ENCODE peak calls at places on chromosome 5, in five cellular contexts. X, P, H, J and A are unnamed samples.

GRCh38 chr5:93519737-93520136 is 61.3 kb downstream of the NR2F1-AS1 start:
- DNase-seq in X (no peak), P (no peak), H (no peak), J (no peak), A (no peak)

GRCh38 chr5:149268928-149269557 is 2.6 kb upstream of the AFAP1L1 start:
- DNase-seq in X (no peak), P (no peak), H (peak; percentile 76), J (no peak), A (no peak)

GRCh38 chr5:34474573-34475021 is 181.5 kb upstream of the RAI14 start:
- DNase-seq in X (no peak), P (peak; percentile 18), H (peak; percentile 61), J (no peak), A (no peak)

GRCh38 chr5:124460666-124461065 is 285.8 kb downstream of the ZNF608 start:
- DNase-seq in X (no peak), P (peak; percentile 38), H (no peak), J (no peak), A (no peak)

GRCh38 chr5:161040818-161041217 is 188.8 kb upstream of the ATP10B start:
- DNase-seq in X (no peak), P (no peak), H (no peak), J (no peak), A (no peak)

GRCh38 chr5:54002183-54002770 is 308.1 kb downstream of the ARL15 start:
- DNase-seq in X (no peak), P (no peak), H (no peak), J (no peak), A (no peak)

GRCh38 chr5:19753579-19753978 is 234.4 kb downstream of the CDH18 start:
- DNase-seq in X (no peak), P (no peak), H (no peak), J (no peak), A (no peak)

GRCh38 chr5:149149942-149150341 is 8.6 kb downstream of the ABLIM3 start:
- DNase-seq in X (no peak), P (no peak), H (no peak), J (no peak), A (no peak)

GRCh38 chr5:126228934-126229333 is 194.3 kb upstream of the GRAMD2B start:
- DNase-seq in X (no peak), P (no peak), H (no peak), J (no peak), A (no peak)

GRCh38 chr5:126235628-126236027 is 187.6 kb upstream of the GRAMD2B start:
- DNase-seq in X (no peak), P (no peak), H (no peak), J (no peak), A (peak; percentile 75)

GRCh38 chr5:126233256-126233655 is 190.0 kb upstream of the GRAMD2B start:
- DNase-seq in X (no peak), P (no peak), H (no peak), J (no peak), A (no peak)

DNA sequence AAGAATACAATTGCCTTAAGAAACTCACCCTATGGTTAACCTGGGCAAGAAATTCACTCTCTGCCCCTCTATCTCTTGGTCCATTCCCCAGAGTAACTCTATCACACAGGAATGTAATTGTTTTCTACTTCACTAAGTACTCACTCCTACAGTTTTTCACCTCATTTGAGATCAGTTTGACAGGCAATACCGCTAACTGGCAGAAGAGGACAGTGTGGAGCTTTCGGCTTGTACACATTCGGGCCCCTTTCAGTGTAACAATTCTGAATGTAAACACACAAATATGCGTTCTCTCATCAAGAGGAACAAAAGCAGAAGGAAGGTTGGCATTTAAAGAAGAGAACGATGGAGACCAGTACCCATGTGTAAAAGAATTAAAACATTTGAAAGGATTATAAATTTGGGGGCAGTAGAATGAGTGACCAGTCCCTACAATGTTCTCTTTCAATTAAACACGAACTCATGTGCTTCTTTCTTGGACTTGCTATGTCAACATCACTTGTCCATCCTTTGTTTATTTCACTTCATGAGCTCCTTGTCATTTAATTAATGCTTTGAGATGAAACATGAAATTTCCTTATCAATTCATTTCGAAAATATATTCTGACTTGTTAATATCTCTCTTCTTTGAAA is 188.5 kb upstream of the GRAMD2B start:
- DNase-seq in X (no peak), P (no peak), H (peak; percentile 23), J (no peak), A (peak; percentile 34)
- TF ChIP-seq CTCF in X (no peak), P (peak; percentile 67), H (peak; percentile 35), J (peak; percentile 59), A (peak; percentile 90)

DNA sequence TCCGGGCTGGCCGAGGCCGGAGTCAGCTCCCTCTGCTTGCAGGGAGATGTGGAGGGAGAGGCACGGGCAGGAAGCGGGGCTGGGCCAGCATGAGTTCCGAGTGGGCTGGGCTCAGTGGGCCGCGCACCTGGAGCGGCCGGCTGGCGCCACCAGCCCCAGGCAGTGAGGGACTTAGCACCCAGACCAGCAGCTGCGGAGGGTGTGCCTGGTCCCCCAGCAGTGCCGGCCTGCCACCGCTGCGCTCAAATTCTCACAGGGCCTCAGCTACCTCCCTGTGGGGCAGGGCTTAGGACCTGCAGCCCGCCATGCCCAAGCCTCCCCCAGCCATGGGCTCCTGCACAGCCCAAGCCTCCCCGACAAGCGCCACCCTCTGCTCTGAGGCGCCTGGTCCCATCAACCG is 700.3 kb downstream of the DNAH5 start:
- DNase-seq in X (no peak), P (no peak), H (no peak), J (no peak), A (no peak)
- TF ChIP-seq CTCF in X (no peak), P (no peak), H (no peak), J (no peak), A (no peak)

GRCh38 chr5:16685069-16685468 is 68.3 kb upstream of the RETREG1 start:
- DNase-seq in X (no peak), P (no peak), H (no peak), J (no peak), A (no peak)

GRCh38 chr5:16691731-16692130 is 74.9 kb upstream of the RETREG1 start:
- DNase-seq in X (no peak), P (no peak), H (no peak), J (no peak), A (no peak)

GRCh38 chr5:16693879-16694278 is 77.1 kb upstream of the RETREG1 start:
- DNase-seq in X (no peak), P (no peak), H (no peak), J (no peak), A (no peak)

GRCh38 chr5:16687898-16688297 is 71.1 kb upstream of the RETREG1 start:
- DNase-seq in X (no peak), P (no peak), H (no peak), J (no peak), A (no peak)

DNA sequence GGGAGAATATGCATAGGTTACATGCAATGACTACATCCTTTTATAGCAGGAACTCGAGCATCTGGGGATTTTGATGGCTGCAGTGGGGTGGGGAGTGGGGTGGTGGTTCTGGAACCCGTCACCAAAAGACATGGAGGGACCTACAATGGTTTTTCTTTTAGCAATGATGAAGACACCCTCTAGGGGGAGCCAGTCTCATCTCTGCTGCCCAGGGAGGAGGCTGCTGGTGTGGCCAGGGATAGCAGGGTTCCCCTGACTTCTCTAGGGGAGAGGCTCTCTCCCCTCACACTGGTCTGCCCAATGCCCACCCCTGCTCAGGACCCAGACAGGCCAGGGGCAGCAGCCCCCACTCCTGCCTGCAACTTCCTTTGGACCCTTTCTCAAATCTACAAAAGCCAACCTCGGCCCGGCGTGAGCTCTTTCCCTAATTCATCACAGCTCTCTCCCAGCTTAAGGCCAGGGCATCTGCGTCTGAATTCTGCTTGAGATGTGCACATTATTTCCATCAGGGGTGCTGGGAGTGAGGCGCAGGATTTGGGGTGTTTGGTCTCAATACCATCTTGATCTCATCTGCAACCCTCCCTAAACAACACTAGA is 73.5 kb upstream of the RETREG1 start:
- DNase-seq in X (no peak), P (no peak), H (peak; percentile 53), J (no peak), A (no peak)
- TF ChIP-seq CTCF in X (no peak), P (peak; percentile 79), H (peak; percentile 35), J (peak; percentile 81), A (peak; percentile 88)

GRCh38 chr5:180801596-180802324 is 846 bp downstream of the MGAT1 start:
- DNase-seq in X (no peak), P (no peak), H (no peak), J (no peak), A (no peak)

GRCh38 chr5:180803181-180804128 is 849 bp upstream of the MGAT1 start:
- DNase-seq in X (peak; percentile 68), P (no peak), H (peak; percentile 91), J (peak; percentile 62), A (no peak)

GRCh38 chr5:180802325-180803180 is at the start of gene MGAT1:
- DNase-seq in X (peak; percentile 92), P (peak; percentile 74), H (peak; percentile 99), J (no peak), A (no peak)

GRCh38 chr5:180806351-180807011 is 3.9 kb upstream of the MGAT1 start:
- DNase-seq in X (no peak), P (no peak), H (no peak), J (no peak), A (no peak)

DNA sequence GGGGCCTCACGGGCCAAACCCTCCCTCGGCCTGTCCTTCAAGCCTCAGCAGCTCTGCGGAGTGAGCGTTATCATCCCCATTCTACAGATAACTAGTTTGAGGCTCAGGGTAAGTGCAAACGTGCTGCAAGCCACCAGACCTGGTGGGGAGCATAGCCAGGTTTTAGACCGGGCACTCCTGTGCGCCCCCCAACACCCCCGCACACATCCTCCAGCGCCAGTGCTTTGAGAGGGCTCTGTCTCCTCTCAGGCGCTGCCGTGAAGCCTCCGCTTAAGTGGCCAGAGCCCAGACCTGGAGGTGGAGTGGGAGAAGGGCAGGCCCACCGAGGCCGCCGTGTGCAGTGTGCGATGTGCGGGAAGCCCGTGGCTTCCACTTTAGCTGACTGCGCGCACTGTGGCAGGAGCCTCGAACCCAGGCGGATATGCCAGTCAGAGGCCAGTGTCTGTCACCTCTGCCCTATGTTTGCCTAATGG is 1.6 kb upstream of the MGAT1 start:
- DNase-seq in X (no peak), P (no peak), H (no peak), J (no peak), A (no peak)
- TF ChIP-seq CTCF in X (no peak), P (no peak), H (no peak), J (no peak), A (no peak)

GRCh38 chr5:72529383-72529782 is 22.2 kb upstream of the ZNF366 start:
- DNase-seq in X (no peak), P (no peak), H (no peak), J (no peak), A (no peak)

GRCh38 chr5:72525816-72526215 is 18.6 kb upstream of the ZNF366 start:
- DNase-seq in X (no peak), P (peak; percentile 65), H (no peak), J (no peak), A (no peak)

GRCh38 chr5:72537166-72537565 is 30.0 kb upstream of the ZNF366 start:
- DNase-seq in X (no peak), P (no peak), H (no peak), J (no peak), A (peak; percentile 32)

GRCh38 chr5:72531496-72532190 is 24.4 kb upstream of the ZNF366 start:
- DNase-seq in X (no peak), P (no peak), H (no peak), J (no peak), A (peak; percentile 55)
- TF ChIP-seq CTCF in X (no peak), P (peak; percentile 6), H (no peak), J (no peak), A (no peak)

DNA sequence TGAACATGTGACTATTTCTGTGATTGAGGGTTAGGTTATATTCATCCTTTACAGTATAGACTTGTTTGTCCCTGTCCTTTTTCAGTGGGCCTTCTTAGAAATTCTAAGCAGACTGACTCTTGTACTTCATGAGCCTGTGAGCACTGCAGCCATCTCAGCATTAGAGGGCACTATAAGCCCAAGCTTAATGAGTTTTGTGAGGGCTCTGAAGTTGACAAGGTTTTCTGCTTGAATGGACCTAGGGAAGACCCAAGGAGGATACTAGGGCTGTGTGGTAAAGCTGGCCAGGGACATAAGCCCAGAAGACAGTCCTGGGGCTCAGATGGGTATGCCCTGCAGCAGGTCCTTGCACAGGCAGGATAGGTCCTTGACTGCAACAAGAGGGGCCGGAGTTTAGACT is 126.5 kb downstream of the MRPS30 start:
- DNase-seq in X (no peak), P (no peak), H (no peak), J (no peak), A (no peak)
- TF ChIP-seq CTCF in X (no peak), P (peak; percentile 52), H (no peak), J (no peak), A (peak; percentile 67)